ENCODE peak calls at places on chromosomes 3 and 15, in six cellular contexts. One of them, this sample, is unnamed.

GRCh38 chr15:22806664-22807063 is 20.2 kb downstream of the NIPA1 start:
- DNase-seq in A549: no peak
- DNase-seq in adrenal gland: no peak
- DNase-seq in astrocyte of the cerebellum: no peak
- DNase-seq in kidney: no peak
- DNase-seq in GM20000: no peak
- DNase-seq in this sample: no peak

GRCh38 chr3:86991482-86991815 is 500 bp upstream of the VGLL3 start:
- DNase-seq in A549: no peak
- DNase-seq in adrenal gland: no peak
- DNase-seq in astrocyte of the cerebellum: no peak
- DNase-seq in kidney: no peak
- DNase-seq in GM20000: no peak
- DNase-seq in this sample: no peak

GRCh38 chr3:190883973-190884832 is 21.7 kb upstream of the GMNC start:
- DNase-seq in A549: peak; percentile 54
- DNase-seq in adrenal gland: peak; percentile 42
- DNase-seq in astrocyte of the cerebellum: peak; percentile 52
- DNase-seq in kidney: no peak
- DNase-seq in GM20000: peak; percentile 50
- DNase-seq in this sample: peak; percentile 43

GRCh38 chr3:27880969-27881892 is 159.1 kb upstream of the EOMES start:
- DNase-seq in A549: no peak
- DNase-seq in adrenal gland: no peak
- DNase-seq in astrocyte of the cerebellum: no peak
- DNase-seq in kidney: no peak
- DNase-seq in GM20000: no peak
- DNase-seq in this sample: no peak

GRCh38 chr15:67914537-67915373 is 74.9 kb upstream of the RNU6-1 start:
- DNase-seq in A549: peak; percentile 93
- DNase-seq in adrenal gland: no peak
- DNase-seq in astrocyte of the cerebellum: no peak
- DNase-seq in kidney: peak; percentile 87
- DNase-seq in GM20000: no peak
- DNase-seq in this sample: peak; percentile 40

GRCh38 chr3:126555795-126556636 is 2.7 kb downstream of the C3orf22 start:
- DNase-seq in A549: no peak
- DNase-seq in adrenal gland: no peak
- DNase-seq in astrocyte of the cerebellum: no peak
- DNase-seq in kidney: no peak
- DNase-seq in GM20000: no peak
- DNase-seq in this sample: no peak

GRCh38 chr15:62021991-62022600 is 38.2 kb downstream of the VPS13C start:
- DNase-seq in A549: peak; percentile 23
- DNase-seq in adrenal gland: no peak
- DNase-seq in astrocyte of the cerebellum: no peak
- DNase-seq in kidney: no peak
- DNase-seq in GM20000: no peak
- DNase-seq in this sample: no peak

GRCh38 chr3:44208086-44208485 is 33.6 kb upstream of the TOPAZ1 start:
- DNase-seq in A549: no peak
- DNase-seq in adrenal gland: no peak
- DNase-seq in astrocyte of the cerebellum: peak; percentile 23
- DNase-seq in kidney: no peak
- DNase-seq in GM20000: no peak
- DNase-seq in this sample: no peak

GRCh38 chr3:11120091-11120845 is 34.0 kb upstream of the HRH1 start:
- DNase-seq in A549: no peak
- DNase-seq in adrenal gland: no peak
- DNase-seq in astrocyte of the cerebellum: peak; percentile 81
- DNase-seq in kidney: no peak
- DNase-seq in GM20000: no peak
- DNase-seq in this sample: no peak

GRCh38 chr3:52532838-52533622 is 627 bp downstream of the NT5DC2 start:
- DNase-seq in A549: no peak
- DNase-seq in adrenal gland: peak; percentile 52
- DNase-seq in astrocyte of the cerebellum: no peak
- DNase-seq in kidney: peak; percentile 86
- DNase-seq in GM20000: peak; percentile 72
- DNase-seq in this sample: peak; percentile 37

GRCh38 chr3:14472471-14473351 is 67.4 kb downstream of the GRIP2 start:
- DNase-seq in A549: peak; percentile 44
- DNase-seq in adrenal gland: peak; percentile 84
- DNase-seq in astrocyte of the cerebellum: peak; percentile 82
- DNase-seq in kidney: peak; percentile 86
- DNase-seq in GM20000: no peak
- DNase-seq in this sample: no peak

GRCh38 chr15:76991741-76992645 is 2.9 kb upstream of the PSTPIP1 start:
- DNase-seq in A549: no peak
- DNase-seq in adrenal gland: peak; percentile 39
- DNase-seq in astrocyte of the cerebellum: no peak
- DNase-seq in kidney: no peak
- DNase-seq in GM20000: no peak
- DNase-seq in this sample: no peak

GRCh38 chr15:88274534-88275460 is 18.3 kb upstream of the NTRK3 start:
- DNase-seq in A549: peak; percentile 69
- DNase-seq in adrenal gland: peak; percentile 62
- DNase-seq in astrocyte of the cerebellum: peak; percentile 24
- DNase-seq in kidney: no peak
- DNase-seq in GM20000: peak; percentile 82
- DNase-seq in this sample: peak; percentile 82

GRCh38 chr3:38084019-38084968 is 45.3 kb downstream of the DLEC1 start:
- DNase-seq in A549: peak; percentile 22
- DNase-seq in adrenal gland: peak; percentile 60
- DNase-seq in astrocyte of the cerebellum: peak; percentile 16
- DNase-seq in kidney: no peak
- DNase-seq in GM20000: peak; percentile 50
- DNase-seq in this sample: peak; percentile 27

GRCh38 chr15:74132681-74133070 is 2.3 kb downstream of the ISLR2 start:
- DNase-seq in A549: no peak
- DNase-seq in adrenal gland: no peak
- DNase-seq in astrocyte of the cerebellum: no peak
- DNase-seq in kidney: no peak
- DNase-seq in GM20000: no peak
- DNase-seq in this sample: no peak

GRCh38 chr3:105368575-105369500 is 2.1 kb downstream of the ALCAM start:
- DNase-seq in A549: peak; percentile 69
- DNase-seq in adrenal gland: peak; percentile 48
- DNase-seq in astrocyte of the cerebellum: no peak
- DNase-seq in kidney: peak; percentile 78
- DNase-seq in GM20000: peak; percentile 73
- DNase-seq in this sample: peak; percentile 8

GRCh38 chr3:51388286-51389029 is 2.6 kb upstream of the RBM15B start:
- DNase-seq in A549: peak; percentile 43
- DNase-seq in adrenal gland: no peak
- DNase-seq in astrocyte of the cerebellum: no peak
- DNase-seq in kidney: peak; percentile 54
- DNase-seq in GM20000: no peak
- DNase-seq in this sample: no peak

GRCh38 chr15:33780011-33780768 is 188.1 kb upstream of the CHRM5 start:
- DNase-seq in A549: no peak
- DNase-seq in adrenal gland: no peak
- DNase-seq in astrocyte of the cerebellum: no peak
- DNase-seq in kidney: no peak
- DNase-seq in GM20000: no peak
- DNase-seq in this sample: no peak

GRCh38 chr3:53921296-53921695 is 29.6 kb upstream of the SELENOK start:
- DNase-seq in A549: peak; percentile 20
- DNase-seq in adrenal gland: no peak
- DNase-seq in astrocyte of the cerebellum: no peak
- DNase-seq in kidney: no peak
- DNase-seq in GM20000: peak; percentile 16
- DNase-seq in this sample: no peak

GRCh38 chr15:75456710-75457109 is 5.2 kb upstream of the SIN3A start:
- DNase-seq in A549: no peak
- DNase-seq in adrenal gland: no peak
- DNase-seq in astrocyte of the cerebellum: no peak
- DNase-seq in kidney: no peak
- DNase-seq in GM20000: no peak
- DNase-seq in this sample: no peak

GRCh38 chr3:102471491-102471890 is 36.7 kb downstream of the ZPLD1 start:
- DNase-seq in A549: no peak
- DNase-seq in adrenal gland: no peak
- DNase-seq in astrocyte of the cerebellum: no peak
- DNase-seq in kidney: no peak
- DNase-seq in GM20000: no peak
- DNase-seq in this sample: no peak

GRCh38 chr3:30836141-30836540 is 58.3 kb downstream of the GADL1 start:
- DNase-seq in A549: no peak
- DNase-seq in adrenal gland: no peak
- DNase-seq in astrocyte of the cerebellum: no peak
- DNase-seq in kidney: no peak
- DNase-seq in GM20000: no peak
- DNase-seq in this sample: no peak

GRCh38 chr3:61565569-61565968 is 4.2 kb downstream of the PTPRG start:
- DNase-seq in A549: no peak
- DNase-seq in adrenal gland: no peak
- DNase-seq in astrocyte of the cerebellum: no peak
- DNase-seq in kidney: no peak
- DNase-seq in GM20000: no peak
- DNase-seq in this sample: no peak

GRCh38 chr3:61562810-61563613 is 1.6 kb downstream of the PTPRG start:
- DNase-seq in A549: no peak
- DNase-seq in adrenal gland: peak; percentile 39
- DNase-seq in astrocyte of the cerebellum: no peak
- DNase-seq in kidney: peak; percentile 80
- DNase-seq in GM20000: peak; percentile 36
- DNase-seq in this sample: peak; percentile 17

GRCh38 chr3:61562042-61562809 is 855 bp downstream of the PTPRG start:
- DNase-seq in A549: peak; percentile 19
- DNase-seq in adrenal gland: no peak
- DNase-seq in astrocyte of the cerebellum: no peak
- DNase-seq in kidney: peak; percentile 78
- DNase-seq in GM20000: peak; percentile 47
- DNase-seq in this sample: peak; percentile 14

GRCh38 chr3:61563614-61564404 is 2.4 kb downstream of the PTPRG start:
- DNase-seq in A549: no peak
- DNase-seq in adrenal gland: no peak
- DNase-seq in astrocyte of the cerebellum: no peak
- DNase-seq in kidney: peak; percentile 74
- DNase-seq in GM20000: peak; percentile 24
- DNase-seq in this sample: peak; percentile 16

DNA sequence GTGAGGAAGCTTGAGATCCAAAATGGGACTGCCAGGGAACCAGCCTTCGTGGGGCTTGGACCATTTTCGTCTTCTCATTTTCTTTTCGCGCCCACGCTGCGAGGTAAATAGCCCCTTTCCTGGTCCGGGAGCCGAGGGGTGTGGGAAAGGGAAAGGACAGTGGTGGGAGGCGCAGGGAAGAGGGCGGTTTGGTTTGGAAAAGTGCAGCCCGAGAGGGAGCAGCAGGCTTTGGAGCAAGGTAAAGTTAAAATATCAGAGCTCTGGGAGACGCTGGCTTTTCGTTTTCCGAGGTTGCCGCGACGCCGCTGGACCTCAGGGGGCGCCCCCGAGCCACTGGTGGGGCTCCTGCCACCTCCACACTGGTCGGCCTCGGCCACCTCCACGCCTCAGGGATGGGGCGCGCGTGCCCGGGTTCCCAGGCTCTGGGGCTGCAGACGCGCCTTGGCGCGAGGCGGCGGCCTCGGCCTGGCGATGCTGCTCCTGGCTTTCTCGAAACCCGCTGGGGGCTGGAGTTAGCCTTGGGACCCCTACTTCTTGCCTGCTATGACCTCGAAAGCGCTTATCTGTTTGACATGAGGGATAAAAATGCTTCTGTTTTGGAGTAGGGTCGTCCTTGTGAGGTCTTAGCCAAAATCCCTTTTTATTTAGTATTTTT is 3.2 kb downstream of the PTPRG start:
- DNase-seq in A549: no peak
- DNase-seq in adrenal gland: peak; percentile 86
- DNase-seq in astrocyte of the cerebellum: peak; percentile 33
- DNase-seq in kidney: peak; percentile 94
- DNase-seq in GM20000: peak; percentile 44
- DNase-seq in this sample: peak; percentile 85
- TF ChIP-seq CTCF in A549: no peak
- TF ChIP-seq CTCF in adrenal gland: peak; percentile 58
- TF ChIP-seq CTCF in astrocyte of the cerebellum: peak; percentile 84
- TF ChIP-seq CTCF in kidney: peak; percentile 81
- TF ChIP-seq CTCF in GM20000: peak; percentile 18
- TF ChIP-seq CTCF in this sample: peak; percentile 84

DNA sequence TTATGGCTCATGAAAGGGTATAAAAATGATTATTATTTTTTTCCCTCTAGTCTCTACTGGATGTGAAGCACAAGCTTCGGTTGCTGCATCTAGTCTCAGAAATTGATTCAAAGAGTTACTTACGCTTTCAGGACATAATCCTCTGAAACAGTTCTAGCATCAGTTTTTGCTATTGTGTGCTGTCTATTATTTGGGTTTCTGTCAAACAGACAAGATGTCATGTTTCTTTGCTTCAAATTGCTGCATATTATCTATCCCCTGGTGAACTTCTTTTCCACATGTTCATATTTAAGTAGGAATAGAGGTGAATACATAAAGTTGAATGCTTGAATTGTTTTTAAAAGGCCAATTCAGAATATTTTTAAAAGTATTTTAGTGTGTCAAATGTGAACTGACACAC is 161.6 kb upstream of the GBE1 start:
- DNase-seq in A549: no peak
- DNase-seq in adrenal gland: no peak
- DNase-seq in astrocyte of the cerebellum: no peak
- DNase-seq in kidney: no peak
- DNase-seq in GM20000: no peak
- DNase-seq in this sample: no peak
- TF ChIP-seq CTCF in A549: no peak
- TF ChIP-seq CTCF in adrenal gland: no peak
- TF ChIP-seq CTCF in astrocyte of the cerebellum: no peak
- TF ChIP-seq CTCF in kidney: no peak
- TF ChIP-seq CTCF in GM20000: no peak
- TF ChIP-seq CTCF in this sample: no peak

GRCh38 chr15:48565560-48566482 is 79.7 kb downstream of the FBN1 start:
- DNase-seq in A549: peak; percentile 39
- DNase-seq in adrenal gland: no peak
- DNase-seq in astrocyte of the cerebellum: peak; percentile 66
- DNase-seq in kidney: no peak
- DNase-seq in GM20000: no peak
- DNase-seq in this sample: no peak
- TF ChIP-seq CTCF in A549: no peak
- TF ChIP-seq CTCF in adrenal gland: no peak
- TF ChIP-seq CTCF in astrocyte of the cerebellum: no peak
- TF ChIP-seq CTCF in kidney: no peak
- TF ChIP-seq CTCF in GM20000: no peak
- TF ChIP-seq CTCF in this sample: no peak

GRCh38 chr3:111541911-111542483 is at the start of gene CD96:
- DNase-seq in A549: no peak
- DNase-seq in adrenal gland: no peak
- DNase-seq in astrocyte of the cerebellum: peak; percentile 26
- DNase-seq in kidney: no peak
- DNase-seq in GM20000: peak; percentile 22
- DNase-seq in this sample: no peak

GRCh38 chr3:111538687-111539086 is 3.3 kb upstream of the CD96 start:
- DNase-seq in A549: no peak
- DNase-seq in adrenal gland: no peak
- DNase-seq in astrocyte of the cerebellum: peak; percentile 27
- DNase-seq in kidney: no peak
- DNase-seq in GM20000: no peak
- DNase-seq in this sample: no peak

GRCh38 chr3:111539351-111540331 is 2.4 kb upstream of the CD96 start:
- DNase-seq in A549: peak; percentile 63
- DNase-seq in adrenal gland: no peak
- DNase-seq in astrocyte of the cerebellum: peak; percentile 22
- DNase-seq in kidney: no peak
- DNase-seq in GM20000: peak; percentile 30
- DNase-seq in this sample: peak; percentile 57

GRCh38 chr3:111538111-111538510 is 3.9 kb upstream of the CD96 start:
- DNase-seq in A549: no peak
- DNase-seq in adrenal gland: no peak
- DNase-seq in astrocyte of the cerebellum: no peak
- DNase-seq in kidney: no peak
- DNase-seq in GM20000: no peak
- DNase-seq in this sample: no peak

GRCh38 chr3:111541391-111541790 is 606 bp upstream of the CD96 start:
- DNase-seq in A549: no peak
- DNase-seq in adrenal gland: no peak
- DNase-seq in astrocyte of the cerebellum: peak; percentile 16
- DNase-seq in kidney: no peak
- DNase-seq in GM20000: no peak
- DNase-seq in this sample: no peak
- TF ChIP-seq CTCF in A549: no peak
- TF ChIP-seq CTCF in adrenal gland: no peak
- TF ChIP-seq CTCF in astrocyte of the cerebellum: no peak
- TF ChIP-seq CTCF in kidney: no peak
- TF ChIP-seq CTCF in GM20000: no peak
- TF ChIP-seq CTCF in this sample: no peak

This sample was measured in neural crest cell.